ENCODE peak calls at places on chromosomes 12 and 14, in four cellular contexts. C is cardiac fibroblast, Z is astrocyte of the cerebellum, Y is brain microvascular endothelial cell. P is an unnamed sample.
A peak's percentile ranks its signal among the peaks of the same experiment; 100 is the strongest.

GRCh38 chr12:106240821-106241220 is 7.0 kb downstream of the CKAP4 start:
- DNase-seq in C (no peak), Z (no peak), Y (no peak), P (no peak)

GRCh38 chr14:90511795-90512331 is 115.0 kb downstream of the CALM1 start:
- DNase-seq in C (no peak), Y (no peak), Z (no peak), P (no peak)

GRCh38 chr14:51614707-51615106 is 37.0 kb upstream of the FRMD6 start:
- DNase-seq in Y (no peak), Z (peak; percentile 71), C (no peak), P (no peak)

GRCh38 chr12:6266431-6267006 is 44.0 kb upstream of the PLEKHG6 start:
- DNase-seq in C (no peak), Z (no peak), Y (no peak), P (no peak)

GRCh38 chr12:26339976-26340375 is 144.6 kb downstream of the SSPN start:
- DNase-seq in Y (no peak), C (no peak), Z (no peak), P (no peak)

GRCh38 chr12:79927772-79928474 is 7.0 kb downstream of the PPP1R12A start:
- DNase-seq in Y (no peak), C (no peak), Z (no peak), P (no peak)

GRCh38 chr12:6914246-6914947 is at the start of gene ENO2:
- DNase-seq in C (peak; percentile 68), Z (no peak), Y (peak; percentile 27), P (no peak)

GRCh38 chr14:96246535-96246839 is 9.5 kb upstream of the BDKRB1 start:
- DNase-seq in C (peak; percentile 93), Z (no peak), Y (peak; percentile 96), P (peak; percentile 95)

GRCh38 chr12:51722387-51722786 is 126.1 kb downstream of the FIGNL2 start:
- DNase-seq in C (no peak), Z (no peak), Y (no peak), P (no peak)

GRCh38 chr12:97177482-97177881 is 270.4 kb downstream of the NEDD1 start:
- DNase-seq in Z (peak; percentile 55), C (no peak), Y (no peak), P (no peak)

GRCh38 chr14:73757876-73758391 is 43.8 kb upstream of the PNMA1 start:
- DNase-seq in Y (no peak), C (no peak), Z (no peak), P (no peak)

GRCh38 chr14:35159742-35160409 is 37.5 kb downstream of the PRORP start:
- DNase-seq in C (peak; percentile 81), Y (peak; percentile 90), Z (peak; percentile 67), P (peak; percentile 80)

GRCh38 chr12:113961921-113962710 is 4.0 kb downstream of the RBM19 start:
- DNase-seq in Z (no peak), C (peak; percentile 17), Y (peak; percentile 24), P (peak; percentile 25)

GRCh38 chr12:57896139-57896436 is 45.3 kb upstream of the ATP23 start:
- DNase-seq in Y (no peak), Z (no peak), C (peak; percentile 63), P (no peak)
- H3K4me3 ChIP-seq in Y (peak overlapping the region; percentile 51), Z (peak overlapping the region; percentile 31), C (peak overlapping the region; percentile 43), P (peak overlapping the region; percentile 43)

DNA sequence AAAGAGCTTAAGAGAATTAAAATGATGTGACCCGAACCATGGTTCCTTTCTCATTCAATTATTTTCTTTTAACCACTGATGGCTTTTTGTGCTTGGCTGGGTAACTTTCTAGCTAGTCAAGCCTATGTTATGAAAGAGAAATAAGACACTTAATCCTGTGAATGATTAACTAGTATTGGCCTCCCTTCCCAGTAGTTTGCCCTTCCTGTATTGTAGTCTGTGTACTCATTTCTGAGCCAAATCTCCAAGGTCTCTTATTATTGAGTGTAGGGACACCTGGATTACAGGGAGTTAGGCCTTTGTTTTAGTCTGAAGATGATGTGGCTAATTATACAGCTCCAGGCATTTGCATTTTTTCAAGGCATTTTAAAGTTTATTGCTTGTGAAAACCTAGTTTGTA is 353.1 kb downstream of the RAD51B start:
- DNase-seq in Z (no peak), Y (no peak), C (no peak), P (no peak)
- H3K4me3 ChIP-seq in Z (no peak overlapping the region), Y (no peak overlapping the region), C (no peak overlapping the region), P (no peak overlapping the region)

DNA sequence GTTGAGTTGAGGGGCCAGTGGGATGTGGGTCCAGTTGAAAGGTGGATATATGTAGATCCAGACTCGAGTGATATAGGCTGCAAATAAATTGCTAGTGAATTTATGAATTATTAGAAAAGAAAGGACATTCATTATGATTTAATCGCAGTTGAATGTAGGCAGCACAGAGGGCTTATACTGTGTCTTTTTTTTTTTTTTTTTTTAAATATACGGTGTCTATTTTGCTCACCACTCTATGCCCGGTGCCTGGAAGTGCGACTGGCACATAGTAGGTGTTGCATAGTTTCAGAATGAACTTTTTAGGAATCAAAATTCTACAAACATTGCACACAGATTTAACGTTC is 773 bp upstream of the ETFBKMT start:
- DNase-seq in Y (no peak), C (no peak), Z (no peak), P (no peak)
- H3K4me3 ChIP-seq in Y (peak overlapping the region; percentile 83), C (peak overlapping the region; percentile 77), Z (peak overlapping the region; percentile 75), P (peak overlapping the region; percentile 77)

GRCh38 chr12:85835417-85835809 is 796 bp downstream of the RASSF9 start:
- DNase-seq in C (peak; percentile 56), Y (no peak), Z (peak; percentile 27), P (no peak)
- H3K4me3 ChIP-seq in C (peak overlapping the region; percentile 56), Y (peak overlapping the region; percentile 59), Z (peak overlapping the region; percentile 58), P (peak overlapping the region; percentile 47)

DNA sequence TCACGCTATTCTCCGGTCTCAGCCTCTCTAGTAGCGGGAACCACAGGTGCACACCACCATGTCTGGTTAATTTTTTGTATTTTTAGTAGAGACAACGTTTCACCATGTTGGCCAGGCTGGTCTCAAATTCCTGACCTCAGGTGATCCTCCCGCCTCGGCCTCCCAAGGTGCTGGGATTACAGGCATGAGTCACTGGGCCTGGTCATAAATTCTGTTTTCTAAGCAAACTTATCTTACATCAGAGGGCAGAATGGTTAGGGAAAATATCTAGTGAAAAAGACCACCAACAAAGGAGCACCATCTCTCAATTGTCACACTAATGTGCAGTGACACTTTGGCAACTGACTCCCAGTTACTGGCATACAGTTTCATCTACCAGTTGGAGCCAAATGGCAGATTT is 2.8 kb downstream of the CPM start:
- DNase-seq in Z (no peak), C (no peak), Y (no peak), P (no peak)
- H3K4me3 ChIP-seq in Z (no peak overlapping the region), C (no peak overlapping the region), Y (no peak overlapping the region), P (no peak overlapping the region)

DNA sequence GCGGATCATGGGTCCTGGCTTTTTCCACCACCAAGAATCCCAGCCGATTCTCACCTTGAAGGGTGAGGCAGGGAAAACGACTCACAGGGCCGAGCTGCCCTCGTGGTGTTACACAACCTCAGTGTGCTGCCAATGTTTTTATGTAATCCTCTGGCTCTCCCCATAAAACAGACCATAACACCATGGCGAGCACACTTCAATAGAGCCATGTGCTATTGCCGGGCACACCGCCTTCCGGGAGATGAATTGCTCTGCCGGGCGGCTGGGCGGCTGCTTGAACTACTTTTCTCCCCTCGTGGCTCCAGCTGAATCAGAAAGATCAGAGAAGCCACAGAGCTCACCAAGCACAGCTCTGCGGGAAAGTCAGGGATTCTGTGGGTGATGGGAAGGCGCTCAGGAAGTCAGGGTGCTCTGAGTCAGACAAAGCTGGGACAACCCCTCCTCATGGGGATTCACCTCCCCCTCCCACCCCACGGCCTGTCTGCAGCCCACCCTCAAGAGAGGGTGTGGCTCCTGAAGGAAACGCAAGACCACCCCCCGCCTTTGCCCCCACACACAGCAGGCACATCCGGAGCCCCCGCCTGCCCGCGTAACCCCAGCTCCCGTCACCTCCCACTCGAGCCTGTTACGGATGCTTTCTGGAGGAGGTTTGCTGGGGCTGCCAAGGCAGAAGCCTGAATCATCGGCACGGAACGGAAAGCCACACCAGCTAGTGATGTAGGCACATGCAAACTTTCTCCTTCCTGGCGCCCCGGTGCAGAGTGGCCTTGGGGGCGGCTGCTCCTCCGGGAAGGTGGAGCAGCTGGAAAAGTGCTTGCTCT is 1.8 kb downstream of the GALNT9 start:
- DNase-seq in Z (peak; percentile 5), C (peak; percentile 89), Y (peak; percentile 88), P (peak; percentile 53)
- H3K4me3 ChIP-seq in Z (no peak overlapping the region), C (peak overlapping the region; percentile 16), Y (no peak overlapping the region), P (peak overlapping the region; percentile 13)

P was measured in skeletal muscle cell.